ENCODE peak calls at places on chromosomes 5 and 9, in seven cellular contexts. G, O, P, U, X, J and B are unnamed samples.

GRCh38 chr9:121499427-121500164 is at the start of gene GGTA1:
- DNase-seq in P (peak), G (no peak), U (peak), J (no peak), X (no peak), O (peak), B (peak)

GRCh38 chr5:177311361-177311722 is 356 bp downstream of the MXD3 start:
- DNase-seq in X (no peak), O (no peak), J (no peak), G (no peak), P (peak), U (no peak), B (no peak)

GRCh38 chr5:90602681-90603080 is 44.1 kb downstream of the ADGRV1 start:
- DNase-seq in O (no peak), P (no peak), X (no peak), J (no peak), U (no peak), G (no peak), B (no peak)

GRCh38 chr9:128192601-128193371 is 1.4 kb upstream of the CIZ1 start:
- DNase-seq in J (no peak), U (peak), O (peak), P (peak), X (no peak), G (peak), B (peak)

GRCh38 chr5:127410906-127411780 is 106.3 kb upstream of the PRRC1 start:
- DNase-seq in U (no peak), J (no peak), X (no peak), G (no peak), O (peak), P (no peak), B (no peak)

GRCh38 chr5:370311-370958 is 48.9 kb downstream of the AHRR start:
- DNase-seq in U (peak), O (no peak), G (no peak), J (no peak), P (no peak), X (no peak), B (peak)

GRCh38 chr5:102623295-102623694 is 124.5 kb upstream of the SLCO6A1 start:
- DNase-seq in P (no peak), J (no peak), O (no peak), U (no peak), G (no peak), X (no peak), B (no peak)

GRCh38 chr9:95116002-95116819 is 201.3 kb downstream of the FANCC start:
- DNase-seq in X (no peak), P (no peak), U (no peak), G (no peak), O (no peak), J (no peak), B (no peak)

GRCh38 chr5:83559141-83559785 is 87.7 kb downstream of the VCAN start:
- DNase-seq in O (no peak), G (no peak), P (no peak), X (no peak), J (no peak), U (no peak), B (no peak)

GRCh38 chr9:23775549-23775948 is 50.5 kb downstream of the ELAVL2 start:
- DNase-seq in O (no peak), J (no peak), G (no peak), X (no peak), U (no peak), P (no peak), B (no peak)

GRCh38 chr5:120614512-120614911 is 150.4 kb downstream of the PRR16 start:
- DNase-seq in G (no peak), X (no peak), U (no peak), P (no peak), O (no peak), J (no peak), B (no peak)

GRCh38 chr5:20556364-20556763 is 568.4 kb upstream of the CDH18 start:
- DNase-seq in X (no peak), J (no peak), U (no peak), P (no peak), O (no peak), G (no peak), B (no peak)

GRCh38 chr9:3906437-3907213 is 380.8 kb upstream of the RFX3 start:
- DNase-seq in G (no peak), O (no peak), J (no peak), X (no peak), P (peak), U (no peak), B (no peak)

GRCh38 chr9:94920439-94920951 is 194.0 kb downstream of the AOPEP start:
- DNase-seq in P (peak), X (no peak), J (no peak), U (peak), O (no peak), G (no peak), B (peak)

GRCh38 chr9:86557063-86557766 is 203.0 kb upstream of the TUT7 start:
- DNase-seq in U (no peak), G (no peak), O (no peak), J (no peak), X (no peak), P (peak), B (no peak)

GRCh38 chr5:176155882-176156497 is 82.2 kb upstream of the SIMC1 start:
- DNase-seq in O (no peak), P (no peak), G (no peak), X (no peak), J (no peak), U (no peak), B (no peak)

GRCh38 chr5:60445427-60445826 is 254.5 kb downstream of the DEPDC1B start:
- DNase-seq in P (no peak), J (no peak), U (no peak), G (no peak), O (no peak), X (no peak), B (no peak)

GRCh38 chr9:97475079-97475478 is 26.4 kb upstream of the TMOD1 start:
- DNase-seq in O (no peak), U (no peak), G (no peak), J (no peak), X (no peak), P (no peak), B (no peak)

GRCh38 chr9:135858491-135859185 is 48.7 kb downstream of the CAMSAP1 start:
- DNase-seq in U (no peak), J (no peak), X (no peak), P (no peak), G (no peak), O (no peak), B (no peak)

GRCh38 chr5:2797160-2797559 is 45.7 kb upstream of the IRX2 start:
- DNase-seq in U (no peak), X (no peak), P (no peak), G (no peak), O (no peak), J (no peak), B (no peak)

GRCh38 chr5:27083763-27084420 is 45.5 kb upstream of the CDH9 start:
- DNase-seq in O (no peak), J (no peak), X (no peak), G (no peak), U (no peak), P (no peak), B (no peak)